ENCODE peak calls at places on chromosomes 13 and 19, in seven cellular contexts. K, I, J, W, A, Q and D are unnamed samples.

GRCh38 chr19:8355631-8356402 is 8.1 kb upstream of the ANGPTL4 start:
- DNase-seq in K (peak), I (peak), J (peak), W (no peak), A (peak), Q (no peak), D (peak)

GRCh38 chr19:53549354-53549753 is 11.4 kb downstream of the ZNF331 start:
- DNase-seq in K (no peak), I (no peak), J (peak), W (no peak), A (no peak), Q (no peak), D (peak)

GRCh38 chr13:45674908-45675307 is 27.2 kb upstream of the CBY2 start:
- DNase-seq in K (no peak), I (peak), J (peak), W (peak), A (no peak), Q (no peak), D (peak)

GRCh38 chr13:97948041-97948440 is 5.4 kb upstream of the IPO5 start:
- DNase-seq in K (no peak), I (no peak), J (no peak), W (no peak), A (no peak), Q (no peak), D (no peak)

GRCh38 chr19:53172892-53173291 is 14.0 kb upstream of the ZNF347 start:
- DNase-seq in K (no peak), I (no peak), J (peak), W (no peak), A (no peak), Q (no peak), D (peak)

GRCh38 chr13:98937911-98938381 is 39.9 kb downstream of the DOCK9 start:
- DNase-seq in K (no peak), I (no peak), J (peak), W (peak), A (no peak), Q (no peak), D (peak)

GRCh38 chr13:81480634-81481033 is 1139.7 kb upstream of the SPRY2 start:
- DNase-seq in K (no peak), I (no peak), J (peak), W (no peak), A (no peak), Q (no peak), D (no peak)

GRCh38 chr13:95121516-95121915 is 179.7 kb downstream of the ABCC4 start:
- DNase-seq in K (no peak), I (no peak), J (no peak), W (no peak), A (no peak), Q (no peak), D (no peak)

GRCh38 chr13:87680298-87680697 is 9.1 kb downstream of the SLITRK5 start:
- DNase-seq in K (no peak), I (no peak), J (no peak), W (peak), A (no peak), Q (no peak), D (no peak)

GRCh38 chr13:101474419-101474957 is 22.0 kb downstream of the ITGBL1 start:
- DNase-seq in K (peak), I (peak), J (peak), W (peak), A (no peak), Q (no peak), D (peak)

GRCh38 chr19:46489445-46490272 is 6.0 kb downstream of the PNMA8B start:
- DNase-seq in K (peak), I (no peak), J (peak), W (peak), A (no peak), Q (no peak), D (peak)

GRCh38 chr19:46486358-46486757 is 9.3 kb downstream of the PNMA8B start:
- DNase-seq in K (no peak), I (no peak), J (no peak), W (no peak), A (no peak), Q (no peak), D (no peak)

GRCh38 chr19:46487178-46487801 is 8.4 kb downstream of the PNMA8B start:
- DNase-seq in K (no peak), I (no peak), J (no peak), W (no peak), A (no peak), Q (no peak), D (peak)

GRCh38 chr19:46488551-46488950 is 7.1 kb downstream of the PNMA8B start:
- DNase-seq in K (no peak), I (no peak), J (no peak), W (no peak), A (no peak), Q (no peak), D (no peak)

GRCh38 chr19:46487802-46488445 is 7.7 kb downstream of the PNMA8B start:
- DNase-seq in K (peak), I (no peak), J (peak), W (peak), A (peak), Q (peak), D (peak)
- H3K4me3 ChIP-seq in K (no peak), I (peak), J (peak), W (no peak), A (no peak), Q (no peak), D (peak)

GRCh38 chr19:12791345-12792047 is at the start of gene JUNB:
- DNase-seq in K (peak), I (peak), J (peak), W (peak), A (peak), Q (peak), D (peak)
- H3K4me3 ChIP-seq in K (peak), I (peak), J (peak), W (peak), A (peak), Q (peak), D (peak)

DNA sequence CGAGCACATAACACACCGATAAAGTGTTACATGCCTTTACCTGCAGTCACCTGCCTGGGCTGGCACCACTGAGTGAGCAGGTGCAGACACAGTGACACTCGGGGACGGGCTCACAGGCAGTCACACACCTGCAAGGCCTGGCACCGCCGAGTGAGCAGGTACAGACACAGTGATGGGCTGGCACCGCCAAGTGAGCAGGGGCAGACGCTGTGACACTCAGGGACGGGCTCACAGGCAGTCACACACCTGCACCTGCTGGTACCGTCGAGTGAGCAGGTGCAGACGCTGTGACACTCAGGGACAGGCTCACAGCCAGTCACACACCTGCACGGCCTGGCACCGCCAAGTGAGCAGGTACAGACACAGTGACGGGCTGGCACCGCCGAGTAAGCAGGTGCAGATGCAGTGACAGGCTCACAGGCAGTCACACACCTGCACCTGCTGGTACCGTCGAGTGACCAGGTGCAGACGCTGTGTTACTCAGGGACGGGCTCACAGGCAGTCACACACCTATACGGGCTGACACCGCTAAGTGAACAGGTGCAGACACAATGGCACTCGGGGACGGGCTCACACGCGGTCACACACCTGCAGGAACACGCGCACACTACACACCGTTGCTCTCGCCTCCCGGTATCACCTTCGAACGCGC is 470 bp downstream of the ZNF835 start:
- DNase-seq in K (no peak), I (no peak), J (no peak), W (no peak), A (no peak), Q (no peak), D (no peak)
- H3K4me3 ChIP-seq in K (peak), I (no peak), J (peak), W (peak), A (peak), Q (peak), D (no peak)

DNA sequence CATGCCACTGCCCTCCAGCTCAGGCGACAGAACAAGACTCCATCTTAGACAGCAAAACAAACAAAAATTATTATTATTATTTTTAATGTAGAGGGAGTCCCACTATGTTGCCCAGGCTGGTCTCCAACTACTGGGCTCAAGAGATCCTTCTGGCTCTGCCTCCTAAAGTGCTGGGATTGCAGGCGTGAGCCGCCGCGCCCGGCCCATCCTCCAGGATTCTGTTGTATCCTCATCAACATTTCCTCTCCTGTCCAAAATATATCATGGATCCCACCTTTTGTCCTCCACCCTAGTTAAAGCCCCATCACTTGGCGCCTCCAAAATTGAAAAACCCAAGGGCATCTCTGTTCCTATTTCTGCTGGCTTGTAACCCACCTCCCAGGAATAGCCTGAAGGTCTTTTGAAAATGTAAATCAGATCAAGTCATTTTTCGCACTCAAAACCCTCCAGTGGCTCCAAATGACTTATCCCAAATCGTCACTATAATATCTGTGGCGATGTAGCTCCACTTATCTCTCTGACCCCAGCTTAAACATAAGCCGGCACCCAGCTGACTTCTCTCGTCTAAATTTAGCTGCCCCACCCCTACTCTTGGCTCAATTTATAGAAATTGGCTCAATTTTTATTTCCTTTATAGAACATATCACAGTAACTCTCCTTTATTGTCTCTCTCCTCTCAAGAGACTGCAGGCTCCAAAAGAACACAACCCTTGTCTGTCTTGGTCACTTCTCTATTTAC is 1.1 kb downstream of the ZNF784 start:
- DNase-seq in K (no peak), I (no peak), J (no peak), W (no peak), A (no peak), Q (no peak), D (no peak)
- H3K4me3 ChIP-seq in K (peak), I (no peak), J (no peak), W (no peak), A (no peak), Q (no peak), D (peak)

GRCh38 chr19:21571316-21571715 is 65.9 kb downstream of the ZNF429 start:
- DNase-seq in K (no peak), I (no peak), J (no peak), W (no peak), A (no peak), Q (no peak), D (no peak)

GRCh38 chr19:21566073-21566472 is 60.7 kb downstream of the ZNF429 start:
- DNase-seq in K (no peak), I (no peak), J (no peak), W (no peak), A (no peak), Q (no peak), D (no peak)

GRCh38 chr19:21569497-21569870 is 64.1 kb downstream of the ZNF429 start:
- DNase-seq in K (no peak), I (no peak), J (no peak), W (no peak), A (no peak), Q (peak), D (no peak)

GRCh38 chr19:21574607-21575006 is 69.2 kb downstream of the ZNF429 start:
- DNase-seq in K (no peak), I (no peak), J (no peak), W (no peak), A (no peak), Q (no peak), D (no peak)

GRCh38 chr19:21568816-21569496 is 63.6 kb downstream of the ZNF429 start:
- DNase-seq in K (peak), I (no peak), J (peak), W (no peak), A (peak), Q (peak), D (peak)
- H3K4me3 ChIP-seq in K (peak), I (no peak), J (peak), W (no peak), A (peak), Q (peak), D (peak)

DNA sequence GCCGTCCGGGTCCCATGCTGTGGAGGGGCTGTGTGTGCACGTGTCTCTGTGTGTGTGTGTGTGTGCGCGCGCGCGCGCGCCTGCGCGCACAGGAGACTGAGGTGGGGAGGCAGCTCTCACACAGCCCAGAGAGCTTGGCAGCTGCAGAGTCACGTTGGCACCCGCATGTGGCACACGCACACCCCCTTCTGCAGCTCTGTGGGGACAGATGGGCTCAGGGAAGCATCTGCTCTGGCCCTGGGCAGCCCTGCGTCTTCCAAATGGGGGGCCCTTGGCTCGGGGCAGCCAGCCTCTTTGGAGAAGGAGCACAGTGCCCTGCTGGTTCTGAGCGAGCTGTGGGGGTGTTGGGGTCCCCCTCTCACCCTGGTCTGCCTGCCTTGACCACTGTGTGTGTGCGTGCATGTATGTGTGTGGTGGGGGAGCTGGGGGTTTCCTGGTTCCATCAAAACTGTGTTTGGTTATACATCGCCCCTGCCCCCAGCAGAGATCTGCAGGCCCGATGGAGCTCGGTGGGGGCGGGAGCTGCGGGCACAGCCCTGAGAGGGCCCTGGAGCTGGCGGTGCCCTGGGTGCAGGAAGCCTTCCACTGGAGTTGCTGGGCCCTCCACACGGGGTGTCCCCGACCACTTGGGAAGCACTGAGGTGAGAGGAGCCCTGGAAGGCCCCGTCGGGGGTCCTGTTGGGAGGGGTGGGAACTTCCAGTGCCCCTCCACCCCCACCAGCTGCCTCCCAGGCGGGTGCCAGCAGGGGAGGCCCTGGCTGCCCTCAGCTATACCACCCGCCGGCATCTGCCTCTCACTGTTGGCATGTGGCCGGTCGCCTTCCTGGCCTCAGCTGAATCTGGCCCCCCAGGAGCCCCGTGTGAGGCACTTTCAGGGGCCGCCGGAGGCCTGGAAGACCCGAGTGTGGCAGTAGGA is 67.2 kb downstream of the KDM4B start:
- DNase-seq in K (no peak), I (no peak), J (no peak), W (no peak), A (no peak), Q (no peak), D (no peak)
- H3K4me3 ChIP-seq in K (no peak), I (no peak), J (no peak), W (no peak), A (no peak), Q (no peak), D (no peak)